ENCODE peak calls at places on chromosomes 2 and 18, in four cellular contexts. H is HepG2, X is SK-N-SH, M is K562. K is an unnamed sample.

GRCh38 chr2:108629417-108629816 is 89.9 kb upstream of the RANBP2 start:
- DNase-seq in H (no peak), X (no peak), M (no peak), K (no peak)

GRCh38 chr2:223538920-223539440 is 63.2 kb downstream of the SCG2 start:
- DNase-seq in H (no peak), X (peak), M (no peak), K (no peak)

GRCh38 chr18:70036771-70037452 is 89.2 kb upstream of the CD226 start:
- DNase-seq in H (no peak), X (no peak), M (no peak), K (no peak)

GRCh38 chr2:231037731-231038482 is 584 bp downstream of the C2orf72 start:
- DNase-seq in H (no peak), X (peak), M (peak), K (no peak)

GRCh38 chr2:234881413-234882241 is 70.2 kb upstream of the SH3BP4 start:
- DNase-seq in H (peak), X (peak), M (peak), K (peak)

GRCh38 chr2:129458451-129458850 is 521.0 kb upstream of the RAB6C start:
- DNase-seq in H (no peak), X (no peak), M (no peak), K (no peak)

GRCh38 chr2:150572194-150572766 is 84.8 kb upstream of the RND3 start:
- DNase-seq in H (no peak), X (no peak), M (no peak), K (no peak)

GRCh38 chr2:239727776-239728600 is 297.2 kb downstream of the NDUFA10 start:
- DNase-seq in H (no peak), X (no peak), M (no peak), K (no peak)

GRCh38 chr18:57961876-57962505 is 82.0 kb upstream of the NEDD4L start:
- DNase-seq in H (no peak), X (no peak), M (no peak), K (no peak)

GRCh38 chr2:178796079-178796677 is 11.0 kb downstream of the TTN start:
- DNase-seq in H (peak), X (peak), M (no peak), K (peak)

GRCh38 chr2:120486441-120486840 is 140.5 kb downstream of the INHBB start:
- DNase-seq in H (no peak), X (no peak), M (no peak), K (no peak)

GRCh38 chr18:26978812-26979341 is 113.4 kb upstream of the AQP4 start:
- DNase-seq in H (no peak), X (no peak), M (no peak), K (no peak)

GRCh38 chr2:226190479-226191252 is 609.0 kb downstream of the IRS1 start:
- DNase-seq in H (peak), X (no peak), M (no peak), K (peak)

GRCh38 chr2:67463810-67464209 is 66.7 kb downstream of the ETAA1 start:
- DNase-seq in H (no peak), X (no peak), M (no peak), K (peak)

GRCh38 chr18:35306588-35307250 is 16.7 kb upstream of the ZSCAN30 start:
- DNase-seq in H (no peak), X (no peak), M (no peak), K (no peak)

GRCh38 chr2:70133521-70134348 is 46.5 kb downstream of the PCBP1 start:
- DNase-seq in H (no peak), X (no peak), M (no peak), K (no peak)

GRCh38 chr18:49030692-49031443 is 80.1 kb upstream of the SMAD7 start:
- DNase-seq in H (no peak), X (no peak), M (no peak), K (no peak)

GRCh38 chr2:208545398-208546042 is 138.9 kb downstream of the PTH2R start:
- DNase-seq in H (no peak), X (no peak), M (no peak), K (no peak)

GRCh38 chr2:200131307-200131706 is 175.2 kb upstream of the SPATS2L start:
- DNase-seq in H (no peak), X (no peak), M (no peak), K (no peak)

GRCh38 chr2:28566441-28567075 is 70.7 kb downstream of the PLB1 start:
- DNase-seq in H (peak), X (peak), M (peak), K (peak)

GRCh38 chr2:28564346-28564745 is 68.5 kb downstream of the PLB1 start:
- DNase-seq in H (no peak), X (no peak), M (no peak), K (no peak)

GRCh38 chr2:28567076-28567471 is 71.2 kb downstream of the PLB1 start:
- DNase-seq in H (no peak), X (peak), M (no peak), K (no peak)

GRCh38 chr2:28565033-28565432 is 69.2 kb downstream of the PLB1 start:
- DNase-seq in H (no peak), X (no peak), M (no peak), K (no peak)

DNA sequence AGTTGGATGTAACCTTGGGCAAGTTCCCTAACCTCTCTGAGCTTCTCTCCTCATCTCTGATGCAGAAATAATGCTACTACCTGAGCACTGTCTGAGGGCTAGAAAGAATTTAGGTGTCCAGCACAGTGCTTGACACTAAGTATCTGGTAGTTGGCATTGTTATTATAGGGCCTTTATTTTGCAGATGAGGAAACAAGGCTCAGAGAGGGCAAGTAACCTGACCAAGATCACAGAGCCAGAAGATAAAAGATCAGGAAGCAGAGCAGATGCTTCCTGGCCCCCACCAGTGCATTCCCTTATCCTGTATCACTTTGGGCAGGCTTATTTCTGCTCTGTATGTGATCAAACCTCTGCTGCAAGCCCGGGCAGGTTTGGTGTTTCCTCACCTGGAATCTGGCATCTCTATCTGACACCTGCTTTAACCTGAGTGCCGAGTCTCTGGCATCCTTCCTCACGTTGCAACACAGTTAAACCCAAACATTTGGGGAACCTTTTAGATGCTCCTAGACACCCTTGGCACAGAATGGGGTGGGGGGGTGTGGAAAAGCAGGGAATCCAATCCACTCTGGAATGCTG is 69.9 kb downstream of the PLB1 start:
- DNase-seq in H (no peak), X (no peak), M (no peak), K (no peak)
- TF ChIP-seq ELF1 in H (no peak), X (no peak), M (no peak), K (no peak)

DNA sequence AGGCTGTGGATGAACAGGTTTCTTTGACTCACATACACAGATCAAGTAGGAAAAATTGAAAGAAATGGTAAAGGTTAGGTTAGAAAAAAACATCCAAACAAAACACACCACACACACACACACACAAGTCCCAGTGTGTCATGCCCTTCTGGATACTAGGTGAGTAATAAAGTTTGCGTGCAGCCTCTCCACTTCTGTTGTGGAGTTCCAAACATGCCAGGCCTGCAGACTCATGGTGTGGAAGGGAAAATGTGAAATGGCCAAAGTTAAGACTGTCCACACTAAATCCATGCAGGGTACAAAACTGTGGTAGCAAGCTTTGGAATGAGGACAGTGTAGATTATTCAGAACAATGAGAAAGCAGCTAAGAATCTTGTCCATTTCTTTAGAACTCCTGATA is 114.6 kb downstream of the IKZF2 start:
- DNase-seq in H (no peak), X (no peak), M (no peak), K (no peak)
- TF ChIP-seq ELF1 in H (no peak), X (no peak), M (no peak), K (no peak)

GRCh38 chr2:134120160-134120717 is 133.6 kb upstream of the MGAT5 start:
- DNase-seq in H (no peak), X (peak), M (peak), K (no peak)

GRCh38 chr2:134122610-134123009 is 131.3 kb upstream of the MGAT5 start:
- DNase-seq in H (peak), X (no peak), M (no peak), K (no peak)

GRCh38 chr2:134119117-134119671 is 134.7 kb upstream of the MGAT5 start:
- DNase-seq in H (no peak), X (no peak), M (no peak), K (no peak)

GRCh38 chr2:134119672-134120159 is 134.2 kb upstream of the MGAT5 start:
- DNase-seq in H (peak), X (peak), M (peak), K (peak)

DNA sequence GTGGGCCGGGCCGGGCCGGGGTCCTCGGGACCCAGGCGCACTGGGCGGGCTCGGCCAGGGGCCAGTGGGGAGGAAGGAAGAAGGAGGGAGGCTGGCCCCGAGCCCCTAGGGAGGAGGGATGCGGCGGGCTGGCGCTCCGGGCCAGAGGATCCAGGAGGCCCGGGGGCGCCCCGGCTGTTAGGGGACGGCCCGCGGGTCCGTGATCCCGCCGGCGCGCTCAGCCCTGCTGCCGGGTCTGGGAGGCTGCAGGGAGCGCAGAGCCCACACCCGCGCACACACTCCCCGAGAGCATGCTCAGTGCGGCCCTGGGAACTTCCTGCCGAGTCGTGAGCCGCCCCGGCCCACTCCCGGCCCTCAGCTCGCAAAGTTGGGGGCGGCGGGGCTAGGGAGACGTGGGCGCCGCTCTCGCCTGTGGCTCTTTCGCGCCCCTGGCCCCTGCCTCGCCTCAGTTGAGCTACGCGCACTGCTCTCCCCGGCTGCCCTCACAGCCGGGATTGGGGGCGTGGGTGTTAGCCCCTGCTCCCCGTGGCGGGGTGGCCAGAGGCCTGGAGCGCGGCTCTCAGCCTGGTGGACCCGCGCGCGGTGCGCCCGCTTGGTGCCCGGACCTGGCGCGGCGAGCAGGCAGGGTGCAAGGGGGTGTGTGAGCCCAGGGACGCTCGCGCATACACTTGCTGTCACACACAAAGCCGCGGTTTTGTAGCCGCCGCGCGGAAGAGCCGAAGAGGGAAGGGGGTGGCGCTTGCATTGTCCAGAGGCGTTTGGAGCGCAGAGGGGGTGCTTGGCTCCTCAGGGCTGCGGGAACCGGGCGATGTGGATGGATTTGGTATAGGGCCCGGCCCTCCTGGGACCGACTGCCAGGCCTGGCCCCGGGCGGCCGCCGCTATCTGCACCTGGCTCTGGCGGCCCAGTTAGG is 132.9 kb upstream of the MGAT5 start:
- DNase-seq in H (no peak), X (peak), M (peak), K (no peak)
- TF ChIP-seq ELF1 in H (no peak), X (no peak), M (no peak), K (no peak)

DNA sequence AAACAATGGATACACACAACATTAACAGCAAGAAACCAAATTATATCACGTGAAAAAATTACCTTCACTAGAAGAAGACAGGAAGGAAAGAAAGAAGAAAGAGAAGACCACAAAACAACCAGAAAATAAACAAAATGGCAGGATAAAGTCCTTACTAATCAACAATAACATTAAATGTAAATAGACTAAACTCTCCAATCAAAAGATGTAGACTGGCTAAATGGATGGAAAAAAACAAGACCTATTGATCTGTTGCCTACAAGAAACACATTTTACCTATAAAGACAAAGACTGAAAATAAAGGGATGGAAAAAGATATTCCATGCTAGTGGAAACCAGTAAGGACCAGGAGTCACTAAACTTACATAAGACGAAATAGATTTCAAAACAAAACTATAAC is 167.0 kb upstream of the ZC3H15 start:
- DNase-seq in H (no peak), X (no peak), M (no peak), K (no peak)
- TF ChIP-seq ELF1 in H (no peak), X (no peak), M (no peak), K (no peak)

K was measured in HCT116.